ENCODE peak calls at places on chromosome 3, in four cellular contexts. One of them, this sample, is unnamed.

GRCh38 chr3:178436773-178437172 is 99.5 kb upstream of the KCNMB2 start:
- DNase-seq in anterior cingulate cortex: no peak
- DNase-seq in Caco-2: no peak
- DNase-seq in IMR-90: peak
- DNase-seq in this sample: no peak

GRCh38 chr3:55292360-55292759 is 194.7 kb downstream of the WNT5A start:
- DNase-seq in Caco-2: no peak
- DNase-seq in IMR-90: no peak
- DNase-seq in anterior cingulate cortex: no peak
- DNase-seq in this sample: no peak

GRCh38 chr3:43998841-43999805 is 242.6 kb upstream of the TOPAZ1 start:
- DNase-seq in Caco-2: peak
- DNase-seq in anterior cingulate cortex: peak
- DNase-seq in IMR-90: no peak
- DNase-seq in this sample: peak

GRCh38 chr3:56423537-56424209 is 44.6 kb downstream of the ERC2 start:
- DNase-seq in Caco-2: no peak
- DNase-seq in anterior cingulate cortex: no peak
- DNase-seq in IMR-90: no peak
- DNase-seq in this sample: no peak

GRCh38 chr3:12984023-12984823 is 89.0 kb downstream of the IQSEC1 start:
- DNase-seq in IMR-90: peak
- DNase-seq in anterior cingulate cortex: peak
- DNase-seq in Caco-2: peak
- DNase-seq in this sample: peak

GRCh38 chr3:159821148-159821547 is 167.5 kb upstream of the IL12A start:
- DNase-seq in IMR-90: no peak
- DNase-seq in anterior cingulate cortex: no peak
- DNase-seq in Caco-2: no peak
- DNase-seq in this sample: no peak

GRCh38 chr3:147758786-147759185 is 349.6 kb downstream of the ZIC1 start:
- DNase-seq in Caco-2: no peak
- DNase-seq in anterior cingulate cortex: no peak
- DNase-seq in IMR-90: no peak
- DNase-seq in this sample: no peak

GRCh38 chr3:147930417-147930816 is 521.3 kb downstream of the ZIC1 start:
- DNase-seq in anterior cingulate cortex: no peak
- DNase-seq in Caco-2: no peak
- DNase-seq in IMR-90: peak
- DNase-seq in this sample: no peak

GRCh38 chr3:21188459-21188858 is 562.6 kb downstream of the ZNF385D start:
- DNase-seq in anterior cingulate cortex: no peak
- DNase-seq in Caco-2: no peak
- DNase-seq in IMR-90: no peak
- DNase-seq in this sample: no peak

GRCh38 chr3:80017369-80017768 is 249.6 kb upstream of the ROBO1 start:
- DNase-seq in Caco-2: no peak
- DNase-seq in IMR-90: no peak
- DNase-seq in anterior cingulate cortex: no peak
- DNase-seq in this sample: no peak

GRCh38 chr3:128112406-128112968 is 11.1 kb downstream of the RUVBL1 start:
- DNase-seq in anterior cingulate cortex: no peak
- DNase-seq in Caco-2: no peak
- DNase-seq in IMR-90: peak
- DNase-seq in this sample: peak

GRCh38 chr3:14234197-14235002 is 55.8 kb downstream of the LSM3 start:
- DNase-seq in anterior cingulate cortex: no peak
- DNase-seq in Caco-2: no peak
- DNase-seq in IMR-90: peak
- DNase-seq in this sample: no peak

This sample was measured in trophoblast cell.